ENCODE peak calls at places on chromosomes 2 and 18, in ten cellular contexts. X is brain microvascular endothelial cell; N is activated naive CD4-positive, alpha-beta T cell treated with anti-CD3 and anti-CD28 coated beads, Interleukin-2, amount 10 ng/mL, durations not matched to agents 7 days and 5 days; Y is aorta; A is amygdala; H is EH; D is SHP77 treated with DMSO at 0.1 percent for 48 hours; P is NCI-H510A treated with DMSO at 0.1 percent for 48 hours; L is lower leg skin; B is cardiac fibroblast. S is an unnamed sample.

GRCh38 chr18:328928-329327 is 61.1 kb upstream of the THOC1 start:
- DNase-seq in P (no peak), Y (no peak), N (no peak), B (no peak), L (no peak), H (no peak), X (no peak), A (no peak), D (no peak), S (no peak)

GRCh38 chr2:65539633-65540032 is 107.2 kb upstream of the SPRED2 start:
- DNase-seq in X (no peak), B (no peak), H (no peak), P (no peak), N (no peak), A (no peak), Y (no peak), D (no peak), L (no peak), S (no peak)

GRCh38 chr2:191582355-191582754 is 95.6 kb upstream of the NABP1 start:
- DNase-seq in D (no peak), P (no peak), X (peak; percentile 77), L (no peak), N (no peak), H (peak; percentile 95), A (no peak), Y (no peak), B (peak; percentile 91), S (peak; percentile 81)

GRCh38 chr18:78925557-78926242 is 53.9 kb upstream of the SALL3 start:
- DNase-seq in A (no peak), N (no peak), L (peak; percentile 67), D (no peak), X (no peak), P (no peak), H (no peak), B (no peak), Y (no peak), S (no peak)

GRCh38 chr2:12787891-12788783 is 71.4 kb downstream of the TRIB2 start:
- DNase-seq in L (no peak), D (no peak), P (no peak), B (peak; percentile 85), H (peak; percentile 98), N (no peak), A (no peak), Y (no peak), X (peak; percentile 64), S (peak; percentile 79)

GRCh38 chr2:54247115-54247514 is 8.9 kb downstream of the TSPYL6 start:
- DNase-seq in B (peak; percentile 34), A (no peak), X (peak; percentile 22), D (no peak), Y (no peak), P (no peak), H (no peak), N (no peak), L (no peak), S (no peak)

GRCh38 chr2:52886556-52886955 is 881.0 kb upstream of the CHAC2 start:
- DNase-seq in H (no peak), B (no peak), Y (no peak), X (no peak), P (no peak), A (no peak), D (no peak), L (no peak), N (no peak), S (no peak)

GRCh38 chr2:96336104-96336775 is 674 bp downstream of the NCAPH start:
- DNase-seq in P (no peak), X (no peak), N (no peak), H (no peak), B (no peak), Y (no peak), D (no peak), L (no peak), A (no peak), S (no peak)

GRCh38 chr2:96273763-96274162 is 7.7 kb downstream of the CIAO1 start:
- DNase-seq in Y (no peak), H (no peak), A (no peak), L (no peak), D (no peak), P (no peak), N (no peak), B (no peak), X (no peak), S (no peak)

GRCh38 chr2:240629419-240629967 is 4.2 kb downstream of the GPR35 start:
- DNase-seq in A (no peak), D (no peak), N (peak; percentile 17), P (no peak), B (no peak), Y (peak; percentile 35), H (no peak), X (no peak), L (peak; percentile 53), S (no peak)

GRCh38 chr18:80202264-80202998 is 44.9 kb downstream of the PARD6G start:
- DNase-seq in X (no peak), P (no peak), B (no peak), Y (no peak), H (no peak), D (no peak), L (peak; percentile 56), N (no peak), A (no peak), S (no peak)

GRCh38 chr18:25646971-25647370 is 295.0 kb upstream of the ZNF521 start:
- DNase-seq in B (peak; percentile 45), N (no peak), H (peak; percentile 64), A (no peak), P (no peak), X (no peak), Y (no peak), L (no peak), D (no peak), S (peak; percentile 16)

GRCh38 chr2:72139471-72139870 is 8.2 kb downstream of the CYP26B1 start:
- DNase-seq in Y (no peak), N (peak; percentile 6), A (no peak), B (no peak), L (peak; percentile 82), D (no peak), P (no peak), X (no peak), H (no peak), S (no peak)